ENCODE peak calls at places on chromosome 2, in eight cellular contexts. One of them, this sample, is unnamed.
A peak's percentile ranks its signal among the peaks of the same experiment; 100 is the strongest.

GRCh38 chr2:55047677-55048299 is 2.5 kb downstream of the RTN4 start:
- DNase-seq in cardiac muscle cell: no peak
- DNase-seq in AG04450: no peak
- DNase-seq in activated CD8-positive, alpha-beta memory T cell treated with anti-CD3 and anti-CD28 coated beads, Interleukin-2, amount 50 U/mL, for 4 hours: no peak
- DNase-seq in CD4-positive, alpha-beta T cell: no peak
- DNase-seq in activated CD4-positive, alpha-beta T cell treated with anti-CD3 and anti-CD28 coated beads for 24 hours: no peak
- DNase-seq in stimulated activated CD8-positive, alpha-beta memory T cell treated with anti-CD3 and anti-CD28 coated beads, Interleukin-2, amount 100 ng/mL, for 1 hour: no peak
- DNase-seq in AG20443: no peak
- DNase-seq in this sample: no peak

GRCh38 chr2:104025296-104025695 is 828.6 kb upstream of the POU3F3 start:
- DNase-seq in activated CD8-positive, alpha-beta memory T cell treated with anti-CD3 and anti-CD28 coated beads, Interleukin-2, amount 50 U/mL, for 4 hours: no peak
- DNase-seq in stimulated activated CD8-positive, alpha-beta memory T cell treated with anti-CD3 and anti-CD28 coated beads, Interleukin-2, amount 100 ng/mL, for 1 hour: no peak
- DNase-seq in CD4-positive, alpha-beta T cell: no peak
- DNase-seq in cardiac muscle cell: no peak
- DNase-seq in AG20443: no peak
- DNase-seq in activated CD4-positive, alpha-beta T cell treated with anti-CD3 and anti-CD28 coated beads for 24 hours: no peak
- DNase-seq in AG04450: no peak
- DNase-seq in this sample: no peak

GRCh38 chr2:102187191-102188150 is 648 bp downstream of the IL1RL2 start:
- DNase-seq in activated CD4-positive, alpha-beta T cell treated with anti-CD3 and anti-CD28 coated beads for 24 hours: peak; percentile 41
- DNase-seq in stimulated activated CD8-positive, alpha-beta memory T cell treated with anti-CD3 and anti-CD28 coated beads, Interleukin-2, amount 100 ng/mL, for 1 hour: no peak
- DNase-seq in cardiac muscle cell: no peak
- DNase-seq in activated CD8-positive, alpha-beta memory T cell treated with anti-CD3 and anti-CD28 coated beads, Interleukin-2, amount 50 U/mL, for 4 hours: peak; percentile 58
- DNase-seq in CD4-positive, alpha-beta T cell: peak; percentile 28
- DNase-seq in AG20443: peak; percentile 84
- DNase-seq in AG04450: no peak
- DNase-seq in this sample: peak; percentile 48

GRCh38 chr2:18604573-18604885 is 15.2 kb upstream of the NT5C1B start:
- DNase-seq in AG20443: no peak
- DNase-seq in activated CD4-positive, alpha-beta T cell treated with anti-CD3 and anti-CD28 coated beads for 24 hours: no peak
- DNase-seq in cardiac muscle cell: no peak
- DNase-seq in AG04450: no peak
- DNase-seq in activated CD8-positive, alpha-beta memory T cell treated with anti-CD3 and anti-CD28 coated beads, Interleukin-2, amount 50 U/mL, for 4 hours: no peak
- DNase-seq in CD4-positive, alpha-beta T cell: no peak
- DNase-seq in stimulated activated CD8-positive, alpha-beta memory T cell treated with anti-CD3 and anti-CD28 coated beads, Interleukin-2, amount 100 ng/mL, for 1 hour: no peak
- DNase-seq in this sample: no peak

GRCh38 chr2:26530696-26531095 is 52.8 kb upstream of the OTOF start:
- DNase-seq in AG20443: no peak
- DNase-seq in activated CD8-positive, alpha-beta memory T cell treated with anti-CD3 and anti-CD28 coated beads, Interleukin-2, amount 50 U/mL, for 4 hours: no peak
- DNase-seq in cardiac muscle cell: no peak
- DNase-seq in stimulated activated CD8-positive, alpha-beta memory T cell treated with anti-CD3 and anti-CD28 coated beads, Interleukin-2, amount 100 ng/mL, for 1 hour: no peak
- DNase-seq in AG04450: no peak
- DNase-seq in activated CD4-positive, alpha-beta T cell treated with anti-CD3 and anti-CD28 coated beads for 24 hours: no peak
- DNase-seq in CD4-positive, alpha-beta T cell: no peak
- DNase-seq in this sample: peak; percentile 33

GRCh38 chr2:101946372-101946771 is 45.4 kb upstream of the IL1R2 start:
- DNase-seq in AG04450: no peak
- DNase-seq in activated CD4-positive, alpha-beta T cell treated with anti-CD3 and anti-CD28 coated beads for 24 hours: no peak
- DNase-seq in CD4-positive, alpha-beta T cell: no peak
- DNase-seq in AG20443: no peak
- DNase-seq in activated CD8-positive, alpha-beta memory T cell treated with anti-CD3 and anti-CD28 coated beads, Interleukin-2, amount 50 U/mL, for 4 hours: no peak
- DNase-seq in stimulated activated CD8-positive, alpha-beta memory T cell treated with anti-CD3 and anti-CD28 coated beads, Interleukin-2, amount 100 ng/mL, for 1 hour: no peak
- DNase-seq in cardiac muscle cell: no peak
- DNase-seq in this sample: no peak

GRCh38 chr2:190887089-190887488 is 6.5 kb downstream of the GLS start:
- DNase-seq in cardiac muscle cell: no peak
- DNase-seq in activated CD8-positive, alpha-beta memory T cell treated with anti-CD3 and anti-CD28 coated beads, Interleukin-2, amount 50 U/mL, for 4 hours: no peak
- DNase-seq in AG20443: no peak
- DNase-seq in activated CD4-positive, alpha-beta T cell treated with anti-CD3 and anti-CD28 coated beads for 24 hours: no peak
- DNase-seq in AG04450: no peak
- DNase-seq in CD4-positive, alpha-beta T cell: no peak
- DNase-seq in stimulated activated CD8-positive, alpha-beta memory T cell treated with anti-CD3 and anti-CD28 coated beads, Interleukin-2, amount 100 ng/mL, for 1 hour: no peak
- DNase-seq in this sample: no peak

GRCh38 chr2:157254041-157254440 is 3.5 kb upstream of the GALNT5 start:
- DNase-seq in cardiac muscle cell: no peak
- DNase-seq in activated CD4-positive, alpha-beta T cell treated with anti-CD3 and anti-CD28 coated beads for 24 hours: no peak
- DNase-seq in stimulated activated CD8-positive, alpha-beta memory T cell treated with anti-CD3 and anti-CD28 coated beads, Interleukin-2, amount 100 ng/mL, for 1 hour: no peak
- DNase-seq in CD4-positive, alpha-beta T cell: no peak
- DNase-seq in AG20443: peak; percentile 25
- DNase-seq in activated CD8-positive, alpha-beta memory T cell treated with anti-CD3 and anti-CD28 coated beads, Interleukin-2, amount 50 U/mL, for 4 hours: no peak
- DNase-seq in AG04450: no peak
- DNase-seq in this sample: no peak

GRCh38 chr2:218471982-218472381 is 53.1 kb downstream of the VIL1 start:
- DNase-seq in AG20443: no peak
- DNase-seq in activated CD4-positive, alpha-beta T cell treated with anti-CD3 and anti-CD28 coated beads for 24 hours: no peak
- DNase-seq in stimulated activated CD8-positive, alpha-beta memory T cell treated with anti-CD3 and anti-CD28 coated beads, Interleukin-2, amount 100 ng/mL, for 1 hour: no peak
- DNase-seq in activated CD8-positive, alpha-beta memory T cell treated with anti-CD3 and anti-CD28 coated beads, Interleukin-2, amount 50 U/mL, for 4 hours: no peak
- DNase-seq in cardiac muscle cell: no peak
- DNase-seq in AG04450: no peak
- DNase-seq in CD4-positive, alpha-beta T cell: no peak
- DNase-seq in this sample: no peak

GRCh38 chr2:109009920-109010610 is 21.0 kb upstream of the EDAR start:
- DNase-seq in cardiac muscle cell: no peak
- DNase-seq in activated CD4-positive, alpha-beta T cell treated with anti-CD3 and anti-CD28 coated beads for 24 hours: no peak
- DNase-seq in CD4-positive, alpha-beta T cell: no peak
- DNase-seq in AG20443: no peak
- DNase-seq in activated CD8-positive, alpha-beta memory T cell treated with anti-CD3 and anti-CD28 coated beads, Interleukin-2, amount 50 U/mL, for 4 hours: no peak
- DNase-seq in stimulated activated CD8-positive, alpha-beta memory T cell treated with anti-CD3 and anti-CD28 coated beads, Interleukin-2, amount 100 ng/mL, for 1 hour: no peak
- DNase-seq in AG04450: no peak
- DNase-seq in this sample: no peak